ENCODE peak calls at places on chromosomes 5 and 9, in four cellular contexts. G is AG20443; J is activated gamma-delta T cell treated with anti-CD3 and anti-CD28 coated beads, Interleukin-2, amount 50 U/mL, for 16 hours; L is cerebellum. P is an unnamed sample.

GRCh38 chr9:125867752-125868400 is 120.7 kb downstream of the PBX3 start:
- DNase-seq in G (no peak), J (no peak), L (no peak), P (no peak)

GRCh38 chr9:3788211-3788610 is 262.4 kb upstream of the RFX3 start:
- DNase-seq in J (no peak), L (no peak), G (no peak), P (no peak)

GRCh38 chr9:70470050-70471015 is 55.9 kb upstream of the KLF9 start:
- DNase-seq in G (no peak), J (no peak), L (no peak), P (no peak)

GRCh38 chr9:89137548-89138462 is 40.8 kb downstream of the SHC3 start:
- DNase-seq in J (no peak), G (peak; percentile 87), L (no peak), P (peak; percentile 61)

GRCh38 chr5:142491260-142491659 is 166.4 kb upstream of the SPRY4 start:
- DNase-seq in L (no peak), G (no peak), J (no peak), P (peak; percentile 72)

GRCh38 chr5:179338123-179338676 is 7.1 kb downstream of the ADAMTS2 start:
- DNase-seq in G (no peak), J (no peak), L (no peak), P (no peak)

GRCh38 chr5:163306421-163306820 is 131.0 kb upstream of the CCNG1 start:
- DNase-seq in J (no peak), L (no peak), G (no peak), P (peak; percentile 3)

GRCh38 chr5:181189962-181190710 is 14.9 kb downstream of the TRIM7 start:
- DNase-seq in J (peak; percentile 18), G (no peak), L (peak; percentile 41), P (no peak)

GRCh38 chr5:24477958-24478357 is 166.8 kb downstream of the CDH10 start:
- DNase-seq in J (no peak), L (no peak), G (no peak), P (no peak)

GRCh38 chr5:574906-575305 is 37.2 kb upstream of the CEP72 start:
- DNase-seq in L (no peak), G (no peak), J (no peak), P (no peak)

GRCh38 chr5:140926211-140926902 is at the start of gene PCDHAC1:
- DNase-seq in J (no peak), L (peak; percentile 78), G (peak; percentile 78), P (no peak)

GRCh38 chr5:13403351-13403750 is 541.1 kb downstream of the DNAH5 start:
- DNase-seq in L (no peak), G (no peak), J (no peak), P (no peak)

GRCh38 chr9:68546596-68547390 is 6.1 kb upstream of the TMEM252 start:
- DNase-seq in G (no peak), L (no peak), J (no peak), P (no peak)

GRCh38 chr9:77981907-77982306 is 49.7 kb downstream of the GNAQ start:
- DNase-seq in J (no peak), L (no peak), G (no peak), P (no peak)

GRCh38 chr9:13555989-13556500 is 276.6 kb upstream of the MPDZ start:
- DNase-seq in J (no peak), L (no peak), G (no peak), P (no peak)

GRCh38 chr5:61779743-61780142 is 447.7 kb downstream of the ZSWIM6 start:
- DNase-seq in L (no peak), J (no peak), G (no peak), P (no peak)

GRCh38 chr9:93962561-93963440 is 7.6 kb upstream of the BARX1 start:
- DNase-seq in L (peak; percentile 77), J (peak; percentile 67), G (peak; percentile 90), P (peak; percentile 87)

GRCh38 chr5:142978726-142979125 is 208.5 kb downstream of the ARHGAP26 start:
- DNase-seq in L (no peak), J (no peak), G (no peak), P (no peak)

GRCh38 chr5:178527458-178528307 is 62.5 kb downstream of the COL23A1 start:
- DNase-seq in L (peak; percentile 52), G (no peak), J (no peak), P (no peak)

GRCh38 chr5:10685103-10685502 is 75.9 kb downstream of the DAP start:
- DNase-seq in L (no peak), G (no peak), J (no peak), P (no peak)

GRCh38 chr9:20382460-20383071 is 239.7 kb downstream of the MLLT3 start:
- DNase-seq in J (no peak), L (no peak), G (no peak), P (no peak)

GRCh38 chr9:81885586-81885985 is 42.6 kb upstream of the SPATA31D4 start:
- DNase-seq in J (no peak), L (no peak), G (no peak), P (no peak)

GRCh38 chr5:154653764-154654483 is 101.3 kb upstream of the LARP1 start:
- DNase-seq in J (no peak), G (no peak), L (no peak), P (no peak)

GRCh38 chr9:92726348-92726747 is 38.3 kb downstream of the BICD2 start:
- DNase-seq in G (no peak), J (no peak), L (no peak), P (no peak)

GRCh38 chr5:134048864-134049263 is 44.1 kb upstream of the VDAC1 start:
- DNase-seq in L (no peak), G (no peak), J (no peak), P (no peak)

P was measured in COLO829.